ENCODE peak calls at places on chromosome 1, in eight cellular contexts. P is activated CD8-positive, alpha-beta memory T cell treated with anti-CD3 and anti-CD28 coated beads, Interleukin-2, amount 50 U/mL, for 48 hours; O is non-pigmented ciliary epithelial cell; E is G401; F is fibroblast of lung; S is breast epithelium; Y is globus pallidus; A is GM18507. Z is an unnamed sample.

GRCh38 chr1:14281412-14281811 is 317.1 kb upstream of the KAZN start:
- DNase-seq in P (no peak), O (no peak), E (no peak), F (peak), S (no peak), Y (no peak), A (no peak), Z (no peak)

GRCh38 chr1:109296782-109297181 is 10.0 kb downstream of the MYBPHL start:
- DNase-seq in P (no peak), O (no peak), E (no peak), F (no peak), S (no peak), Y (no peak), A (no peak), Z (no peak)

GRCh38 chr1:169890761-169891538 is 2.7 kb downstream of the SCYL3 start:
- DNase-seq in P (no peak), O (no peak), E (peak), F (no peak), S (no peak), Y (no peak), A (no peak), Z (no peak)

GRCh38 chr1:4637616-4638346 is 16.6 kb upstream of the AJAP1 start:
- DNase-seq in P (no peak), O (no peak), E (no peak), F (no peak), S (no peak), Y (no peak), A (no peak), Z (no peak)

GRCh38 chr1:1482856-1483255 is 11.3 kb downstream of the ATAD3B start:
- DNase-seq in P (no peak), O (no peak), E (no peak), F (no peak), S (no peak), Y (no peak), A (no peak), Z (no peak)

GRCh38 chr1:55015731-55016620 is 17.2 kb downstream of the BSND start:
- DNase-seq in P (no peak), O (peak), E (peak), F (peak), S (no peak), Y (no peak), A (no peak), Z (no peak)

GRCh38 chr1:113946668-113947387 is 17.7 kb downstream of the HIPK1 start:
- DNase-seq in P (no peak), O (no peak), E (peak), F (peak), S (no peak), Y (no peak), A (no peak), Z (no peak)

GRCh38 chr1:178294654-178295053 is 200.8 kb downstream of the RASAL2 start:
- DNase-seq in P (no peak), O (no peak), E (no peak), F (no peak), S (no peak), Y (no peak), A (no peak), Z (no peak)

GRCh38 chr1:223742861-223743517 is 30.6 kb downstream of the CAPN2 start:
- DNase-seq in P (no peak), O (no peak), E (no peak), F (no peak), S (no peak), Y (no peak), A (no peak), Z (no peak)

GRCh38 chr1:32470431-32470830 is 5.6 kb downstream of the ZBTB8B start:
- DNase-seq in P (no peak), O (no peak), E (no peak), F (peak), S (no peak), Y (peak), A (no peak), Z (no peak)

Z was measured in AG09309.